ENCODE peak calls at places on chromosomes 13 and 19, in eight cellular contexts. L is tibial artery; X is AG09309; R is LHCN-M2; Z is CD8-positive, alpha-beta T cell; P is EH; I is activated CD4-positive, alpha-beta T cell treated with anti-CD3 and anti-CD28 coated beads, Interleukin-2, amount 50 U/mL, for 1 hour; S is naive thymus-derived CD8-positive, alpha-beta T cell. E is an unnamed sample.

GRCh38 chr13:98019186-98019585 is 65.7 kb downstream of the IPO5 start:
- DNase-seq in L (no peak), Z (no peak), P (no peak), X (no peak), S (no peak), I (no peak), R (no peak), E (no peak)

GRCh38 chr13:29159871-29160270 is 339.7 kb downstream of the MTUS2 start:
- DNase-seq in Z (no peak), X (no peak), P (no peak), S (no peak), L (no peak), R (no peak), I (no peak), E (no peak)

GRCh38 chr19:42468273-42468796 is 25.6 kb upstream of the CXCL17 start:
- DNase-seq in S (no peak), R (peak), I (no peak), Z (no peak), X (peak), P (peak), L (no peak), E (no peak)

GRCh38 chr19:41553804-41554203 is 22.2 kb upstream of the CEACAM21 start:
- DNase-seq in X (no peak), P (no peak), R (no peak), L (no peak), I (no peak), Z (no peak), S (no peak), E (no peak)

GRCh38 chr19:51712461-51713081 is 11.2 kb downstream of the HAS1 start:
- DNase-seq in X (no peak), L (no peak), R (no peak), Z (no peak), S (no peak), I (no peak), P (peak), E (no peak)

GRCh38 chr19:33284756-33285155 is 17.6 kb downstream of the CEBPA start:
- DNase-seq in S (no peak), I (no peak), P (no peak), Z (no peak), L (no peak), R (no peak), X (no peak), E (no peak)

GRCh38 chr19:39924389-39924788 is 10.0 kb downstream of the FCGBP start:
- DNase-seq in R (no peak), L (no peak), Z (no peak), I (no peak), S (no peak), X (no peak), P (no peak), E (no peak)

GRCh38 chr19:2869618-2870017 is 2.5 kb downstream of the ZNF556 start:
- DNase-seq in R (peak), Z (no peak), S (no peak), P (peak), L (no peak), X (no peak), I (no peak), E (no peak)